ENCODE peak calls at places on chromosomes 6 and 20, in six cellular contexts. O, N, U, L, J and D are unnamed samples.

GRCh38 chr20:45016089-45016641 is 49.9 kb downstream of the STK4 start:
- DNase-seq in O (no peak), N (no peak), U (no peak), L (no peak), J (no peak), D (no peak)

GRCh38 chr20:63703976-63704748 is 3.6 kb downstream of the ARFRP1 start:
- DNase-seq in O (no peak), N (peak; percentile 3), U (no peak), L (peak; percentile 3), J (peak; percentile 42), D (peak; percentile 6)

GRCh38 chr6:81105998-81106397 is 646.5 kb downstream of the TENT5A start:
- DNase-seq in O (no peak), N (no peak), U (no peak), L (no peak), J (no peak), D (no peak)

GRCh38 chr20:32385541-32385940 is 27.4 kb downstream of the ASXL1 start:
- DNase-seq in O (no peak), N (no peak), U (no peak), L (no peak), J (no peak), D (no peak)

GRCh38 chr20:31663838-31664695 is 26.4 kb downstream of the COX4I2 start:
- DNase-seq in O (no peak), N (no peak), U (no peak), L (no peak), J (no peak), D (no peak)

GRCh38 chr20:62134735-62135231 is 8.4 kb downstream of the PSMA7 start:
- DNase-seq in O (peak; percentile 80), N (no peak), U (peak; percentile 71), L (no peak), J (peak; percentile 69), D (no peak)

GRCh38 chr20:50314326-50314725 is 123.7 kb downstream of the CEBPB start:
- DNase-seq in O (no peak), N (no peak), U (no peak), L (no peak), J (no peak), D (no peak)

GRCh38 chr6:31737315-31738047 is 1.2 kb upstream of the CLIC1 start:
- DNase-seq in O (no peak), N (no peak), U (no peak), L (no peak), J (no peak), D (no peak)

GRCh38 chr20:1330075-1330830 is 1.3 kb upstream of the SDCBP2 start:
- DNase-seq in O (peak; percentile 93), N (no peak), U (peak; percentile 71), L (no peak), J (no peak), D (no peak)

GRCh38 chr6:84825461-84825860 is 61.1 kb upstream of the TBX18 start:
- DNase-seq in O (no peak), N (no peak), U (no peak), L (no peak), J (no peak), D (no peak)

GRCh38 chr6:158718431-158719126 is 68.7 kb downstream of the SYTL3 start:
- DNase-seq in O (peak; percentile 35), N (peak; percentile 66), U (no peak), L (no peak), J (no peak), D (no peak)

GRCh38 chr6:154488802-154489437 is 21.6 kb downstream of the CNKSR3 start:
- DNase-seq in O (no peak), N (no peak), U (no peak), L (no peak), J (no peak), D (no peak)

GRCh38 chr6:328184-328670 is 35.9 kb downstream of the DUSP22 start:
- DNase-seq in O (peak; percentile 72), N (no peak), U (peak; percentile 55), L (peak; percentile 85), J (no peak), D (peak; percentile 81)

GRCh38 chr6:82248233-82248735 is 740 bp upstream of the IBTK start:
- DNase-seq in O (peak; percentile 14), N (no peak), U (no peak), L (peak; percentile 44), J (no peak), D (peak; percentile 25)

GRCh38 chr6:170405311-170405975 is 98.9 kb downstream of the FAM120B start:
- DNase-seq in O (no peak), N (no peak), U (no peak), L (no peak), J (no peak), D (no peak)

GRCh38 chr6:13457577-13457976 is 29.8 kb downstream of the GFOD1 start:
- DNase-seq in O (no peak), N (no peak), U (peak; percentile 49), L (no peak), J (no peak), D (no peak)

GRCh38 chr20:49790077-49790798 is 22.4 kb upstream of the SLC9A8 start:
- DNase-seq in O (peak; percentile 67), N (peak; percentile 89), U (peak; percentile 21), L (no peak), J (no peak), D (no peak)

GRCh38 chr6:166598441-166599138 is 12.1 kb upstream of the RAMACL start:
- DNase-seq in O (no peak), N (no peak), U (peak; percentile 50), L (no peak), J (no peak), D (no peak)

GRCh38 chr6:75568100-75568499 is 33.6 kb upstream of the SENP6 start:
- DNase-seq in O (no peak), N (no peak), U (no peak), L (no peak), J (no peak), D (no peak)

GRCh38 chr6:75568965-75569364 is 32.7 kb upstream of the SENP6 start:
- DNase-seq in O (no peak), N (no peak), U (no peak), L (no peak), J (no peak), D (no peak)

GRCh38 chr6:75557068-75557467 is 44.6 kb upstream of the SENP6 start:
- DNase-seq in O (no peak), N (no peak), U (no peak), L (no peak), J (no peak), D (no peak)

GRCh38 chr6:75566137-75566767 is 35.4 kb upstream of the SENP6 start:
- DNase-seq in O (no peak), N (no peak), U (no peak), L (no peak), J (no peak), D (no peak)

GRCh38 chr6:75563032-75563431 is 38.6 kb upstream of the SENP6 start:
- DNase-seq in O (no peak), N (no peak), U (no peak), L (peak; percentile 27), J (no peak), D (peak; percentile 28)
- TF ChIP-seq CTCF in O (no peak), N (peak; percentile 41), U (peak; percentile 12), L (peak; percentile 58), J (peak; percentile 9), D (peak; percentile 49)

DNA sequence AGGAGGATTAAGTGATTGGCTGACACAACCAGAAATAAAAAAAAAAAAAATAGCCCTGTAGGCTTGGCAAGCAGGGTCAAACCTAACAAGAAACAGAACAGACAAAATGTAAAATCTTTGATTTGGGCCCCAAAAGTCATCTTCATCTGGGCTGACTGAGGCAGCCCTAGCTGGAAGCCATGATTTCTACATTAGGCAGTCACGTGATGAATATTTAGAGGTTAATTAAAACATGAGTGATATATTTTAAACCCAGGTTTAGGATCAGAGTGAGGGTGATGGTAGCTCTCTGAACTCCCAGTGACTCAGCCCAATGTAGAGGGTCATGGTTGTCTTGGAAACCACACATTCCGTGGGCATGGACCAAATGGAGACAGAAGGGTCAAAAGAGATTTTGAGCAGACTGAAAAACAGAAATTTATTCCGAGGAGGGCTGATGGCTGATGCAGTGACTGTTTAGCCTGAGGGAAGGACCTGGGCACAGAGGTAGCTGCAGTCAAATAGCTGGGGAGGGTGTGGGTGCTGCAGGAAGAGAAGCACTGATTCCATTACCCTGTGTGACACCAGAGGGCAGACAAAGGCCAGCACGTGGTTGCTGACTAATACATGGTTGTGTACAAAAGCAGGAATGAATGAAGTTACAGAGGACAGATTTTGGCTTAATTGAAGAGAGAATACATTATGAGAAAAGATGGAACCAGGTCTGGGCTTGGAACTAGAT is 573.1 kb upstream of the CHD6 start:
- DNase-seq in O (no peak), N (no peak), U (no peak), L (no peak), J (no peak), D (no peak)
- TF ChIP-seq CTCF in O (no peak), N (peak; percentile 25), U (no peak), L (peak; percentile 7), J (no peak), D (no peak)

DNA sequence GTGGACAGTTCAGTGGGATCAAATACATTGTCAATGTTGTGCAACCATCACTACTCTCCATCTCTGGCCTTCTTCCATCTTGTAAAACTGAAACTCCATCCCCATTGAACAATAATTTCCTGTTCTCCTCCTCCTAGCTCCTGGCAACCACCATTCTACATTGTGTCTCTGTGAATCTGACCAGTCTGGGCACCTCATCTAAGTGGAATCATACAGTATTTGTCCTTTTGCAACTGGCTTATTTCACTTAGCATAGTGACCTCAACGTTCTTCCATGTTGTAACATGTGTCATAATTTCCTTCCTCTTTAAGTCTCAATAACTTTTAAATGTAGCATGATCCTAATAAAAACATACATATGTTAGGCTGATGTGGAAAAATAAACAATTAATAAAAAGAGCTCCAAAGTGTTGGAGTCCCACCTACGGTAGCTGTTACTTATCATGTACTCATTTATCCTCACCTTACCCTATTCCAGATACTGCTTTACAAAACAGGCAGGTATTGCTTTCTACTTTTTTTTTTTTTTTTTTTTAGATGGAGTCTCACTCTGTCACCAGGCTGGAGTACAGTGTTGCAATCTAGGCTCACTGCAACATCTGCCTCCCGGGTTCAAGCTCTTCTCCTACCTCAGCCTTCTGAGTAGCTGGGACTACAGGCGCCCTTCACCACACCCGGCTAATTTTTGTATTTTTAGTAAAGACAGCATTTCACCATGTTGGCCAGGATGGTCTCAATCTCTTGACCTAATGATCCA is 91.9 kb downstream of the TNFAIP3 start:
- DNase-seq in O (no peak), N (no peak), U (no peak), L (no peak), J (no peak), D (no peak)
- TF ChIP-seq CTCF in O (no peak), N (no peak), U (no peak), L (no peak), J (no peak), D (no peak)

GRCh38 chr6:106557837-106558236 is 71.5 kb downstream of the RTN4IP1 start:
- DNase-seq in O (no peak), N (no peak), U (no peak), L (no peak), J (no peak), D (no peak)

GRCh38 chr6:106553440-106553839 is 75.9 kb downstream of the RTN4IP1 start:
- DNase-seq in O (no peak), N (no peak), U (no peak), L (no peak), J (no peak), D (no peak)

GRCh38 chr6:106558364-106558763 is 70.9 kb downstream of the RTN4IP1 start:
- DNase-seq in O (no peak), N (no peak), U (no peak), L (no peak), J (no peak), D (no peak)

GRCh38 chr6:106555767-106556166 is 73.5 kb downstream of the RTN4IP1 start:
- DNase-seq in O (no peak), N (no peak), U (no peak), L (no peak), J (no peak), D (no peak)

GRCh38 chr6:106556368-106556960 is 72.8 kb downstream of the RTN4IP1 start:
- DNase-seq in O (no peak), N (no peak), U (no peak), L (no peak), J (no peak), D (no peak)
- TF ChIP-seq CTCF in O (peak; percentile 27), N (peak; percentile 56), U (peak; percentile 15), L (peak; percentile 46), J (no peak), D (peak; percentile 9)